ENCODE peak calls at places on chromosome 9, in four cellular contexts. One of them, this sample, is unnamed.

GRCh38 chr9:104841601-104842106 is 77.7 kb downstream of the NIPSNAP3B start:
- DNase-seq in K562: no peak
- DNase-seq in GM12878: no peak
- DNase-seq in HepG2: no peak
- DNase-seq in this sample: no peak

GRCh38 chr9:71830929-71831328 is 62.6 kb upstream of the CEMIP2 start:
- DNase-seq in K562: no peak
- DNase-seq in GM12878: no peak
- DNase-seq in HepG2: no peak
- DNase-seq in this sample: no peak

GRCh38 chr9:130473521-130473920 is 28.8 kb downstream of the ASS1 start:
- DNase-seq in K562: no peak
- DNase-seq in GM12878: no peak
- DNase-seq in HepG2: no peak
- DNase-seq in this sample: no peak

GRCh38 chr9:111691686-111692329 is 30.4 kb downstream of the GNG10 start:
- DNase-seq in K562: no peak
- DNase-seq in GM12878: no peak
- DNase-seq in HepG2: peak; percentile 52
- DNase-seq in this sample: peak; percentile 39

GRCh38 chr9:130593020-130593419 is 13.6 kb downstream of the FUBP3 start:
- DNase-seq in K562: no peak
- DNase-seq in GM12878: no peak
- DNase-seq in HepG2: no peak
- DNase-seq in this sample: no peak

GRCh38 chr9:95174038-95174437 is 143.5 kb downstream of the FANCC start:
- DNase-seq in K562: no peak
- DNase-seq in GM12878: no peak
- DNase-seq in HepG2: no peak
- DNase-seq in this sample: no peak

GRCh38 chr9:80440724-80441123 is 869.0 kb downstream of the TLE4 start:
- DNase-seq in K562: no peak
- DNase-seq in GM12878: no peak
- DNase-seq in HepG2: no peak
- DNase-seq in this sample: no peak

GRCh38 chr9:83583151-83584014 is 39.6 kb upstream of the IDNK start:
- DNase-seq in K562: peak; percentile 50
- DNase-seq in GM12878: no peak
- DNase-seq in HepG2: peak; percentile 47
- DNase-seq in this sample: peak; percentile 64

GRCh38 chr9:35661756-35662350 is 3.1 kb downstream of the ARHGEF39 start:
- DNase-seq in K562: no peak
- DNase-seq in GM12878: no peak
- DNase-seq in HepG2: peak; percentile 42
- DNase-seq in this sample: no peak

GRCh38 chr9:95189230-95190098 is 128.0 kb downstream of the FANCC start:
- DNase-seq in K562: no peak
- DNase-seq in GM12878: no peak
- DNase-seq in HepG2: peak; percentile 35
- DNase-seq in this sample: peak; percentile 30

GRCh38 chr9:135239100-135239768 is 151.8 kb downstream of the OLFM1 start:
- DNase-seq in K562: no peak
- DNase-seq in GM12878: no peak
- DNase-seq in HepG2: no peak
- DNase-seq in this sample: no peak

GRCh38 chr9:93129691-93130500 is 4.2 kb downstream of the NINJ1 start:
- DNase-seq in K562: no peak
- DNase-seq in GM12878: no peak
- DNase-seq in HepG2: no peak
- DNase-seq in this sample: no peak

GRCh38 chr9:36698984-36699383 is 126.3 kb downstream of the MELK start:
- DNase-seq in K562: no peak
- DNase-seq in GM12878: no peak
- DNase-seq in HepG2: no peak
- DNase-seq in this sample: no peak

GRCh38 chr9:4666042-4666699 is at the start of gene SPATA6L:
- DNase-seq in K562: no peak
- DNase-seq in GM12878: no peak
- DNase-seq in HepG2: peak; percentile 11
- DNase-seq in this sample: peak; percentile 81

GRCh38 chr9:130288926-130289705 is 23.6 kb downstream of the HMCN2 start:
- DNase-seq in K562: no peak
- DNase-seq in GM12878: no peak
- DNase-seq in HepG2: no peak
- DNase-seq in this sample: no peak

GRCh38 chr9:75488714-75489100 is 400.4 kb downstream of the OSTF1 start:
- DNase-seq in K562: no peak
- DNase-seq in GM12878: no peak
- DNase-seq in HepG2: no peak
- DNase-seq in this sample: no peak

GRCh38 chr9:128249914-128250838 is 25.6 kb downstream of the GOLGA2 start:
- DNase-seq in K562: peak; percentile 100
- DNase-seq in GM12878: peak; percentile 25
- DNase-seq in HepG2: no peak
- DNase-seq in this sample: peak; percentile 92

GRCh38 chr9:93022066-93022465 is 36.4 kb upstream of the SUSD3 start:
- DNase-seq in K562: no peak
- DNase-seq in GM12878: no peak
- DNase-seq in HepG2: no peak
- DNase-seq in this sample: no peak

GRCh38 chr9:12923472-12924009 is 148.7 kb downstream of the LURAP1L start:
- DNase-seq in K562: no peak
- DNase-seq in GM12878: no peak
- DNase-seq in HepG2: no peak
- DNase-seq in this sample: no peak

GRCh38 chr9:94916956-94917355 is 190.5 kb downstream of the AOPEP start:
- DNase-seq in K562: no peak
- DNase-seq in GM12878: no peak
- DNase-seq in HepG2: no peak
- DNase-seq in this sample: no peak

GRCh38 chr9:93379051-93379450 is 72.4 kb upstream of the FAM120A start:
- DNase-seq in K562: peak; percentile 15
- DNase-seq in GM12878: no peak
- DNase-seq in HepG2: no peak
- DNase-seq in this sample: no peak

GRCh38 chr9:131045300-131046092 is 36.5 kb downstream of the LAMC3 start:
- DNase-seq in K562: peak; percentile 68
- DNase-seq in GM12878: no peak
- DNase-seq in HepG2: no peak
- DNase-seq in this sample: no peak

GRCh38 chr9:107340920-107341632 is 58.0 kb downstream of the RAD23B start:
- DNase-seq in K562: peak; percentile 79
- DNase-seq in GM12878: peak; percentile 57
- DNase-seq in HepG2: peak; percentile 70
- DNase-seq in this sample: peak; percentile 70

GRCh38 chr9:98875536-98875935 is 68.1 kb downstream of the GALNT12 start:
- DNase-seq in K562: no peak
- DNase-seq in GM12878: no peak
- DNase-seq in HepG2: no peak
- DNase-seq in this sample: no peak

GRCh38 chr9:93217706-93218105 is 33.8 kb downstream of the WNK2 start:
- DNase-seq in K562: no peak
- DNase-seq in GM12878: no peak
- DNase-seq in HepG2: no peak
- DNase-seq in this sample: no peak

GRCh38 chr9:13688990-13689600 is 409.6 kb upstream of the MPDZ start:
- DNase-seq in K562: peak; percentile 7
- DNase-seq in GM12878: no peak
- DNase-seq in HepG2: no peak
- DNase-seq in this sample: no peak

GRCh38 chr9:1979815-1980367 is 35.3 kb upstream of the SMARCA2 start:
- DNase-seq in K562: no peak
- DNase-seq in GM12878: peak; percentile 35
- DNase-seq in HepG2: no peak
- DNase-seq in this sample: no peak

GRCh38 chr9:89390578-89390977 is 72.3 kb downstream of the SECISBP2 start:
- DNase-seq in K562: no peak
- DNase-seq in GM12878: no peak
- DNase-seq in HepG2: no peak
- DNase-seq in this sample: no peak

GRCh38 chr9:94672811-94673487 is 33.6 kb upstream of the FBP1 start:
- DNase-seq in K562: no peak
- DNase-seq in GM12878: no peak
- DNase-seq in HepG2: no peak
- DNase-seq in this sample: no peak

GRCh38 chr9:108476574-108476973 is 379.2 kb downstream of the ACTL7B start:
- DNase-seq in K562: no peak
- DNase-seq in GM12878: no peak
- DNase-seq in HepG2: no peak
- DNase-seq in this sample: no peak

GRCh38 chr9:104992696-104993095 is 64.7 kb upstream of the ABCA1 start:
- DNase-seq in K562: no peak
- DNase-seq in GM12878: no peak
- DNase-seq in HepG2: peak; percentile 61
- DNase-seq in this sample: no peak

GRCh38 chr9:96071245-96072124 is 196.0 kb downstream of the ERCC6L2 start:
- DNase-seq in K562: peak; percentile 31
- DNase-seq in GM12878: no peak
- DNase-seq in HepG2: peak; percentile 16
- DNase-seq in this sample: peak; percentile 63

GRCh38 chr9:121557581-121558422 is 58.2 kb upstream of the GGTA1 start:
- DNase-seq in K562: no peak
- DNase-seq in GM12878: peak; percentile 25
- DNase-seq in HepG2: no peak
- DNase-seq in this sample: no peak

GRCh38 chr9:120734607-120735006 is 20.3 kb upstream of the MEGF9 start:
- DNase-seq in K562: no peak
- DNase-seq in GM12878: no peak
- DNase-seq in HepG2: no peak
- DNase-seq in this sample: no peak

GRCh38 chr9:76654051-76654461 is 110.2 kb upstream of the PCA3 start:
- DNase-seq in K562: no peak
- DNase-seq in GM12878: no peak
- DNase-seq in HepG2: no peak
- DNase-seq in this sample: no peak

GRCh38 chr9:69223605-69224004 is 49.5 kb downstream of the TJP2 start:
- DNase-seq in K562: peak; percentile 55
- DNase-seq in GM12878: no peak
- DNase-seq in HepG2: peak; percentile 52
- DNase-seq in this sample: peak; percentile 73

GRCh38 chr9:18317896-18318295 is 156.1 kb upstream of the ADAMTSL1 start:
- DNase-seq in K562: no peak
- DNase-seq in GM12878: no peak
- DNase-seq in HepG2: no peak
- DNase-seq in this sample: no peak

GRCh38 chr9:124283232-124283814 is 25.6 kb downstream of the NEK6 start:
- DNase-seq in K562: no peak
- DNase-seq in GM12878: no peak
- DNase-seq in HepG2: no peak
- DNase-seq in this sample: no peak

GRCh38 chr9:124280176-124280691 is 22.5 kb downstream of the NEK6 start:
- DNase-seq in K562: no peak
- DNase-seq in GM12878: no peak
- DNase-seq in HepG2: no peak
- DNase-seq in this sample: no peak

GRCh38 chr9:124279531-124280175 is 21.9 kb downstream of the NEK6 start:
- DNase-seq in K562: no peak
- DNase-seq in GM12878: no peak
- DNase-seq in HepG2: no peak
- DNase-seq in this sample: no peak

GRCh38 chr9:124282442-124283231 is 24.9 kb downstream of the NEK6 start:
- DNase-seq in K562: peak; percentile 73
- DNase-seq in GM12878: no peak
- DNase-seq in HepG2: peak; percentile 62
- DNase-seq in this sample: no peak

DNA sequence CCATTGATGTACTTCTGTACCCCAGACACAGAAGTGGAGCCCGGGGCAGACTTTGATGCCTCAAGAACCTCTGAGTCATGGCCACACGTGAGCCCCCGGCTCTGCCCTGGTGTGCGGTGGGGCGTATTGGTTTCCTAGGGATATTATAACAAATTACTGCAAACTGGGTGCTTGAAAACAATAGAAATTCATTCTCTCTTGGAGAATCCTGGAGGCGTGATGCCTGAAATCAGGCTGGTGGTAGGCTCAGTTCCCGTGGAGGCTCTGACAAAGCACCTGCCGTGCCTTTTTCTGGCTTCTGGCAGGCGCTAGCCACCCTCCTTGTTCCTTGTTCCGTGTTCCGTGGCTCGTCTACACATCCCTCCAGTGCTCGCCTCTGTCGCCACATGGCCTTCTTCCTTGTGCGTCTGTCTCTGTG is 24.2 kb downstream of the NEK6 start:
- DNase-seq in K562: no peak
- DNase-seq in GM12878: no peak
- DNase-seq in HepG2: peak; percentile 50
- DNase-seq in this sample: no peak
- H3K27ac ChIP-seq in K562: no peak overlapping the region
- H3K27ac ChIP-seq in GM12878: no peak overlapping the region
- H3K27ac ChIP-seq in HepG2: peak overlapping the region; percentile 82
- H3K27ac ChIP-seq in this sample: no peak overlapping the region

GRCh38 chr9:133102190-133103021 is 18.6 kb downstream of the RALGDS start:
- DNase-seq in K562: no peak
- DNase-seq in GM12878: no peak
- DNase-seq in HepG2: no peak
- DNase-seq in this sample: no peak
- TF ChIP-seq ZBTB33 in K562: no peak
- TF ChIP-seq ZBTB33 in GM12878: no peak
- TF ChIP-seq ZBTB33 in HepG2: no peak
- TF ChIP-seq ZBTB33 in this sample: no peak

DNA sequence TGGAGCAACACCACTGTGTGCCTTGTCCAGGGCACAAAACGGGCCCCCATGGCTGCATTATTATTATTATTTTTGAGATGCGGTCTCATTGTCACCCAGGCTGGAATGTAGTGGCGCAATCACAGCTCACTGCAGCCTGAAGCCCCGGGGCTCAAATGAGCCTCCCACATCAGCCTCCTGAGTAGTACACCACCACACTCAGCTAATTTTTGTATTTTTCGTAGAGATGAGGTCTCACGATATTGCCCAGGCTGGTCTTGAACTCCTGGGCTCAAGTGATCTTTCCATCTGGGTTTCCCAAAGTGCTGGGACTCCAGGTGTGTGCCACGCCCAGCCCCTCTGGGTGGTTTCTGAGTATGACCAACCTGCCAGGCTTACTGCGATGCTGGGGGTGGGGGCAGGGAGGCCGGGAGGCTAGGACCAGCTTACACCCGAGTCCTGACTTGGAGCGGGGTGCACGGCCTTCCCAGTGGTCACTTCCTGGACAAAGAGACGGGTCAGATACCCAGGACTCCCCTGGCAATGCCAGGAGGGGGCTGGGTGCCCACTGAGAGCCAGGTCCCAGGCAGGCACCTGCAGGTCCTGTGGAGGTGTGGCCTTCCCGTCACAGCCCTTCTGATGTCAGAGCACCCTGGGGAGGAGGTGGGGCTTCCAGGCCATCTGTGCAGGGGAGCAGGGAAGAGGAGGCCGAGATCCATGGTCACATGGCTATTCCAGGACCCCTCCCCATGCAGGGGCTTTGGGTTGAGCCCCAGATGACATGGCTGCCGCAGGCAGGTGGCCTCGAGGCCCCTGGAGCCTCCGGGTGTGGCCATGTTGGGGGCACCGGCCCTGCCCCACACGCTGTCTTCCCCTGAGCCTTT is 8.3 kb upstream of the NRARP start:
- DNase-seq in K562: no peak
- DNase-seq in GM12878: no peak
- DNase-seq in HepG2: no peak
- DNase-seq in this sample: peak; percentile 36
- TF ChIP-seq CHD2 in K562: no peak
- TF ChIP-seq CHD2 in GM12878: no peak
- TF ChIP-seq CHD2 in HepG2: no peak
- TF ChIP-seq CHD2 in this sample: no peak

GRCh38 chr9:33375238-33375840 is 27.0 kb downstream of the AQP7 start:
- DNase-seq in K562: no peak
- DNase-seq in GM12878: no peak
- DNase-seq in HepG2: no peak
- DNase-seq in this sample: no peak
- H3K27ac ChIP-seq in K562: peak overlapping the region; percentile 61
- H3K27ac ChIP-seq in GM12878: no peak overlapping the region
- H3K27ac ChIP-seq in HepG2: no peak overlapping the region
- H3K27ac ChIP-seq in this sample: no peak overlapping the region